ENCODE peak calls at places on chromosomes 16 and 17, in nine cellular contexts. One of them, this sample, is unnamed.

GRCh38 chr17:35169964-35170363 is 22.3 kb downstream of the UNC45B start:
- DNase-seq in HCT116: no peak
- DNase-seq in A549: no peak
- DNase-seq in SK-N-SH: no peak
- DNase-seq in HL-60: no peak
- DNase-seq in Panc1: no peak
- DNase-seq in GM23338: no peak
- DNase-seq in K562: no peak
- DNase-seq in GM12878: no peak
- DNase-seq in this sample: no peak

GRCh38 chr17:80477647-80478478 is 1.5 kb upstream of the NPTX1 start:
- DNase-seq in HCT116: no peak
- DNase-seq in A549: peak
- DNase-seq in SK-N-SH: peak
- DNase-seq in HL-60: no peak
- DNase-seq in Panc1: no peak
- DNase-seq in GM23338: peak
- DNase-seq in K562: peak
- DNase-seq in GM12878: no peak
- DNase-seq in this sample: no peak

GRCh38 chr16:66357523-66357928 is 9.0 kb upstream of the CDH5 start:
- DNase-seq in HCT116: peak
- DNase-seq in A549: peak
- DNase-seq in SK-N-SH: peak
- DNase-seq in HL-60: peak
- DNase-seq in Panc1: no peak
- DNase-seq in GM23338: peak
- DNase-seq in K562: peak
- DNase-seq in GM12878: no peak
- DNase-seq in this sample: peak

GRCh38 chr17:2259769-2260536 is 43.6 kb downstream of the SMG6 start:
- DNase-seq in HCT116: no peak
- DNase-seq in A549: no peak
- DNase-seq in SK-N-SH: no peak
- DNase-seq in HL-60: no peak
- DNase-seq in Panc1: no peak
- DNase-seq in GM23338: no peak
- DNase-seq in K562: no peak
- DNase-seq in GM12878: peak
- DNase-seq in this sample: no peak

GRCh38 chr17:78356163-78356713 is 3.6 kb downstream of the SOCS3 start:
- DNase-seq in HCT116: no peak
- DNase-seq in A549: peak
- DNase-seq in SK-N-SH: no peak
- DNase-seq in HL-60: peak
- DNase-seq in Panc1: no peak
- DNase-seq in GM23338: peak
- DNase-seq in K562: peak
- DNase-seq in GM12878: peak
- DNase-seq in this sample: no peak

GRCh38 chr17:42179911-42180410 is 981 bp downstream of the KCNH4 start:
- DNase-seq in HCT116: no peak
- DNase-seq in A549: peak
- DNase-seq in SK-N-SH: peak
- DNase-seq in HL-60: no peak
- DNase-seq in Panc1: no peak
- DNase-seq in GM23338: peak
- DNase-seq in K562: peak
- DNase-seq in GM12878: no peak
- DNase-seq in this sample: peak

GRCh38 chr17:81794074-81794476 is 9.9 kb upstream of the GCGR start:
- DNase-seq in HCT116: no peak
- DNase-seq in A549: no peak
- DNase-seq in SK-N-SH: no peak
- DNase-seq in HL-60: no peak
- DNase-seq in Panc1: no peak
- DNase-seq in GM23338: no peak
- DNase-seq in K562: no peak
- DNase-seq in GM12878: no peak
- DNase-seq in this sample: no peak

GRCh38 chr16:3607634-3608033 is 3.8 kb downstream of the SLX4 start:
- DNase-seq in HCT116: no peak
- DNase-seq in A549: no peak
- DNase-seq in SK-N-SH: no peak
- DNase-seq in HL-60: no peak
- DNase-seq in Panc1: no peak
- DNase-seq in GM23338: no peak
- DNase-seq in K562: no peak
- DNase-seq in GM12878: no peak
- DNase-seq in this sample: no peak

GRCh38 chr16:50520451-50521245 is 27.5 kb upstream of the NKD1 start:
- DNase-seq in HCT116: no peak
- DNase-seq in A549: no peak
- DNase-seq in SK-N-SH: no peak
- DNase-seq in HL-60: no peak
- DNase-seq in Panc1: no peak
- DNase-seq in GM23338: no peak
- DNase-seq in K562: no peak
- DNase-seq in GM12878: no peak
- DNase-seq in this sample: peak

GRCh38 chr17:68178831-68179230 is 69.0 kb upstream of the AMZ2 start:
- DNase-seq in HCT116: no peak
- DNase-seq in A549: no peak
- DNase-seq in SK-N-SH: no peak
- DNase-seq in HL-60: no peak
- DNase-seq in Panc1: no peak
- DNase-seq in GM23338: no peak
- DNase-seq in K562: no peak
- DNase-seq in GM12878: no peak
- DNase-seq in this sample: no peak

GRCh38 chr17:55495239-55495638 is 16.0 kb downstream of the SMIM36 start:
- DNase-seq in HCT116: no peak
- DNase-seq in A549: peak
- DNase-seq in SK-N-SH: no peak
- DNase-seq in HL-60: no peak
- DNase-seq in Panc1: no peak
- DNase-seq in GM23338: no peak
- DNase-seq in K562: no peak
- DNase-seq in GM12878: no peak
- DNase-seq in this sample: no peak

GRCh38 chr16:77680496-77680895 is 41.8 kb upstream of the NUDT7 start:
- DNase-seq in HCT116: no peak
- DNase-seq in A549: no peak
- DNase-seq in SK-N-SH: no peak
- DNase-seq in HL-60: no peak
- DNase-seq in Panc1: no peak
- DNase-seq in GM23338: no peak
- DNase-seq in K562: no peak
- DNase-seq in GM12878: no peak
- DNase-seq in this sample: no peak

GRCh38 chr17:21351366-21352065 is 24.6 kb upstream of the KCNJ12 start:
- DNase-seq in HCT116: no peak
- DNase-seq in A549: no peak
- DNase-seq in SK-N-SH: no peak
- DNase-seq in HL-60: no peak
- DNase-seq in Panc1: no peak
- DNase-seq in GM23338: no peak
- DNase-seq in K562: no peak
- DNase-seq in GM12878: no peak
- DNase-seq in this sample: no peak

GRCh38 chr17:78474631-78475146 is 96.2 kb downstream of the PGS1 start:
- DNase-seq in HCT116: no peak
- DNase-seq in A549: no peak
- DNase-seq in SK-N-SH: no peak
- DNase-seq in HL-60: no peak
- DNase-seq in Panc1: no peak
- DNase-seq in GM23338: no peak
- DNase-seq in K562: no peak
- DNase-seq in GM12878: peak
- DNase-seq in this sample: no peak

GRCh38 chr17:59707971-59708425 is 544 bp downstream of the VMP1 start:
- DNase-seq in HCT116: no peak
- DNase-seq in A549: no peak
- DNase-seq in SK-N-SH: no peak
- DNase-seq in HL-60: no peak
- DNase-seq in Panc1: no peak
- DNase-seq in GM23338: peak
- DNase-seq in K562: no peak
- DNase-seq in GM12878: no peak
- DNase-seq in this sample: no peak

GRCh38 chr16:2841606-2842339 is 11.7 kb downstream of the ZG16B start:
- DNase-seq in HCT116: no peak
- DNase-seq in A549: no peak
- DNase-seq in SK-N-SH: no peak
- DNase-seq in HL-60: no peak
- DNase-seq in Panc1: no peak
- DNase-seq in GM23338: no peak
- DNase-seq in K562: no peak
- DNase-seq in GM12878: no peak
- DNase-seq in this sample: no peak

GRCh38 chr17:67995568-67996191 is 589 bp downstream of the C17orf58 start:
- DNase-seq in HCT116: no peak
- DNase-seq in A549: no peak
- DNase-seq in SK-N-SH: peak
- DNase-seq in HL-60: no peak
- DNase-seq in Panc1: no peak
- DNase-seq in GM23338: peak
- DNase-seq in K562: no peak
- DNase-seq in GM12878: no peak
- DNase-seq in this sample: no peak

GRCh38 chr17:332558-333322 is 19.9 kb downstream of the RPH3AL start:
- DNase-seq in HCT116: no peak
- DNase-seq in A549: no peak
- DNase-seq in SK-N-SH: no peak
- DNase-seq in HL-60: no peak
- DNase-seq in Panc1: no peak
- DNase-seq in GM23338: no peak
- DNase-seq in K562: no peak
- DNase-seq in GM12878: no peak
- DNase-seq in this sample: no peak

GRCh38 chr17:29179232-29180036 is 764 bp downstream of the MYO18A start:
- DNase-seq in HCT116: no peak
- DNase-seq in A549: peak
- DNase-seq in SK-N-SH: peak
- DNase-seq in HL-60: no peak
- DNase-seq in Panc1: no peak
- DNase-seq in GM23338: peak
- DNase-seq in K562: peak
- DNase-seq in GM12878: no peak
- DNase-seq in this sample: peak

GRCh38 chr17:29178750-29179231 is 1.4 kb downstream of the MYO18A start:
- DNase-seq in HCT116: no peak
- DNase-seq in A549: peak
- DNase-seq in SK-N-SH: no peak
- DNase-seq in HL-60: no peak
- DNase-seq in Panc1: no peak
- DNase-seq in GM23338: peak
- DNase-seq in K562: no peak
- DNase-seq in GM12878: no peak
- DNase-seq in this sample: peak

GRCh38 chr17:29180051-29180787 is at the start of gene MYO18A:
- DNase-seq in HCT116: no peak
- DNase-seq in A549: peak
- DNase-seq in SK-N-SH: peak
- DNase-seq in HL-60: peak
- DNase-seq in Panc1: no peak
- DNase-seq in GM23338: peak
- DNase-seq in K562: peak
- DNase-seq in GM12878: no peak
- DNase-seq in this sample: peak

GRCh38 chr17:29181226-29181625 is 1.0 kb upstream of the MYO18A start:
- DNase-seq in HCT116: no peak
- DNase-seq in A549: no peak
- DNase-seq in SK-N-SH: no peak
- DNase-seq in HL-60: no peak
- DNase-seq in Panc1: no peak
- DNase-seq in GM23338: no peak
- DNase-seq in K562: no peak
- DNase-seq in GM12878: no peak
- DNase-seq in this sample: no peak

DNA sequence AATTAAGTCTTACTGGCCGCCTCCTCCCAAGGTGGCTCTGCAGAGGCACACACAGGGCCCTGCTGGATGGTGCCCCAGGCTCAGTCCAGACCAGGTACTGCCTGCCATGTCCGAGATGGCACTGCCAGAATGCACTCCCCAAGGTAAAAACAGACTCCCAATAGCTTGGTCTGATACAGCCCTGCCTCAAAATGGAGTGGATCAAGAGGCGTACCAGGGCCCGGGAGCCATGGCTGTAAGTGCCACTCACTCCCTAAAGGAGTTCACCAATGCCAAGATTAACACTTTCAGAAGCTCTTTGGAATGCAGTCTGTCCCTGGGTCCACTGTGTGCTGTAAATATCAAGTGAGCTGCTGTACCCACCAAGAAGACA is 576 bp upstream of the MYO18A start:
- DNase-seq in HCT116: no peak
- DNase-seq in A549: no peak
- DNase-seq in SK-N-SH: no peak
- DNase-seq in HL-60: no peak
- DNase-seq in Panc1: no peak
- DNase-seq in GM23338: no peak
- DNase-seq in K562: no peak
- DNase-seq in GM12878: no peak
- DNase-seq in this sample: no peak
- TF ChIP-seq REST in HCT116: no peak
- TF ChIP-seq REST in A549: no peak
- TF ChIP-seq REST in SK-N-SH: no peak
- TF ChIP-seq REST in HL-60: no peak
- TF ChIP-seq REST in Panc1: no peak
- TF ChIP-seq REST in GM23338: no peak
- TF ChIP-seq REST in K562: no peak
- TF ChIP-seq REST in GM12878: no peak
- TF ChIP-seq REST in this sample: no peak

GRCh38 chr17:44932096-44932495 is 15.5 kb downstream of the KIF18B start:
- DNase-seq in HCT116: no peak
- DNase-seq in A549: no peak
- DNase-seq in SK-N-SH: peak
- DNase-seq in HL-60: no peak
- DNase-seq in Panc1: no peak
- DNase-seq in GM23338: no peak
- DNase-seq in K562: no peak
- DNase-seq in GM12878: no peak
- DNase-seq in this sample: no peak
- TF ChIP-seq REST in HCT116: no peak
- TF ChIP-seq REST in A549: no peak
- TF ChIP-seq REST in SK-N-SH: no peak
- TF ChIP-seq REST in HL-60: no peak
- TF ChIP-seq REST in Panc1: no peak
- TF ChIP-seq REST in GM23338: no peak
- TF ChIP-seq REST in K562: no peak
- TF ChIP-seq REST in GM12878: no peak
- TF ChIP-seq REST in this sample: no peak

GRCh38 chr17:61040666-61041065 is 359.0 kb upstream of the TBX2 start:
- DNase-seq in HCT116: no peak
- DNase-seq in A549: no peak
- DNase-seq in SK-N-SH: peak
- DNase-seq in HL-60: no peak
- DNase-seq in Panc1: no peak
- DNase-seq in GM23338: no peak
- DNase-seq in K562: no peak
- DNase-seq in GM12878: no peak
- DNase-seq in this sample: no peak
- TF ChIP-seq REST in HCT116: no peak
- TF ChIP-seq REST in A549: no peak
- TF ChIP-seq REST in SK-N-SH: no peak
- TF ChIP-seq REST in HL-60: no peak
- TF ChIP-seq REST in Panc1: no peak
- TF ChIP-seq REST in GM23338: no peak
- TF ChIP-seq REST in K562: no peak
- TF ChIP-seq REST in GM12878: no peak
- TF ChIP-seq REST in this sample: no peak

GRCh38 chr17:40191237-40192208 is 14.3 kb downstream of the RAPGEFL1 start:
- DNase-seq in HCT116: peak
- DNase-seq in A549: peak
- DNase-seq in SK-N-SH: peak
- DNase-seq in HL-60: no peak
- DNase-seq in Panc1: no peak
- DNase-seq in GM23338: peak
- DNase-seq in K562: peak
- DNase-seq in GM12878: peak
- DNase-seq in this sample: peak
- TF ChIP-seq REST in HCT116: no peak
- TF ChIP-seq REST in A549: no peak
- TF ChIP-seq REST in SK-N-SH: no peak
- TF ChIP-seq REST in HL-60: no peak
- TF ChIP-seq REST in Panc1: no peak
- TF ChIP-seq REST in GM23338: no peak
- TF ChIP-seq REST in K562: no peak
- TF ChIP-seq REST in GM12878: no peak
- TF ChIP-seq REST in this sample: no peak

This sample was measured in HepG2.